ENCODE peak calls at places on chromosomes 7 and 10, in six cellular contexts. E is sigmoid colon; W is tibial artery; A is CD8-positive, alpha-beta memory T cell; M is CD4-positive, CD25-positive, alpha-beta regulatory T cell; V is WERI-Rb-1. D is an unnamed sample. For H3K27me3, the result is how much of the 10 kb centered on the place peaks cover.

GRCh38 chr10:113099431-113100298 is 149.6 kb downstream of the TCF7L2 start:
- DNase-seq in E (no peak), W (no peak), A (no peak), M (no peak), V (no peak), D (peak)

GRCh38 chr10:69403519-69403918 is 13.2 kb downstream of the TACR2 start:
- DNase-seq in E (no peak), W (no peak), A (no peak), M (no peak), V (no peak), D (no peak)

GRCh38 chr10:72173635-72174296 is 42.0 kb upstream of the ANAPC16 start:
- DNase-seq in E (no peak), W (no peak), A (no peak), M (no peak), V (peak), D (no peak)

GRCh38 chr10:113020425-113020753 is 70.3 kb downstream of the TCF7L2 start:
- DNase-seq in E (peak), W (no peak), A (no peak), M (no peak), V (no peak), D (no peak)

GRCh38 chr7:114175140-114175539 is 239.5 kb upstream of the FOXP2 start:
- DNase-seq in E (no peak), W (no peak), A (no peak), M (no peak), V (no peak), D (no peak)

GRCh38 chr7:44767134-44767911 is 18.7 kb downstream of the ZMIZ2 start:
- DNase-seq in E (peak), W (no peak), A (no peak), M (no peak), V (no peak), D (peak)

GRCh38 chr7:2575733-2576350 is 17.1 kb downstream of the IQCE start:
- DNase-seq in E (no peak), W (no peak), A (no peak), M (no peak), V (no peak), D (no peak)

GRCh38 chr7:28768577-28769147 is 189.5 kb downstream of the TRIL start:
- DNase-seq in E (no peak), W (no peak), A (no peak), M (no peak), V (no peak), D (no peak)

GRCh38 chr10:121702351-121703320 is 104.4 kb upstream of the FGFR2 start:
- DNase-seq in E (no peak), W (no peak), A (no peak), M (no peak), V (no peak), D (no peak)

GRCh38 chr10:30247704-30248103 is 101.4 kb downstream of the MTPAP start:
- DNase-seq in E (no peak), W (no peak), A (no peak), M (peak), V (no peak), D (no peak)

GRCh38 chr10:21688870-21689269 is 154.8 kb downstream of the MLLT10 start:
- DNase-seq in E (no peak), W (no peak), A (no peak), M (no peak), V (no peak), D (no peak)

GRCh38 chr10:89669985-89670384 is 24.9 kb upstream of the PANK1 start:
- DNase-seq in E (no peak), W (no peak), A (no peak), M (no peak), V (no peak), D (no peak)

GRCh38 chr10:47136866-47137265 is 163.1 kb upstream of the GDF10 start:
- DNase-seq in E (no peak), W (no peak), A (no peak), M (no peak), V (no peak), D (no peak)

GRCh38 chr7:20275637-20276036 is 55.1 kb upstream of the ITGB8 start:
- DNase-seq in E (no peak), W (no peak), A (no peak), M (no peak), V (no peak), D (no peak)

GRCh38 chr10:83764681-83765080 is 374.6 kb upstream of the GHITM start:
- DNase-seq in E (no peak), W (no peak), A (no peak), M (no peak), V (peak), D (peak)

GRCh38 chr7:20839196-20839735 is 52.6 kb upstream of the SP8 start:
- DNase-seq in E (no peak), W (no peak), A (no peak), M (no peak), V (no peak), D (no peak)

GRCh38 chr10:23157691-23158369 is 34.3 kb upstream of the PTF1A start:
- DNase-seq in E (no peak), W (no peak), A (no peak), M (peak), V (peak), D (peak)

GRCh38 chr7:101985646-101986199 is 168.3 kb downstream of the CUX1 start:
- DNase-seq in E (no peak), W (no peak), A (no peak), M (no peak), V (no peak), D (no peak)

GRCh38 chr10:61605221-61605620 is 57.5 kb upstream of the CABCOCO1 start:
- DNase-seq in E (no peak), W (no peak), A (no peak), M (no peak), V (no peak), D (no peak)

GRCh38 chr7:23275906-23276305 is 23.2 kb upstream of the MALSU1 start:
- DNase-seq in E (no peak), W (no peak), A (no peak), M (no peak), V (no peak), D (peak)

GRCh38 chr7:128153436-128153835 is 87.6 kb upstream of the LEP start:
- DNase-seq in E (no peak), W (no peak), A (no peak), M (no peak), V (no peak), D (no peak)

GRCh38 chr7:6165521-6166325 is 106.7 kb downstream of the CYTH3 start:
- DNase-seq in E (peak), W (no peak), A (no peak), M (no peak), V (no peak), D (no peak)

GRCh38 chr7:105413887-105414437 is 25.2 kb upstream of the SRPK2 start:
- DNase-seq in E (no peak), W (no peak), A (no peak), M (no peak), V (no peak), D (no peak)

GRCh38 chr10:16509996-16510395 is 11.7 kb downstream of the C1QL3 start:
- DNase-seq in E (no peak), W (no peak), A (no peak), M (no peak), V (peak), D (no peak)

GRCh38 chr7:47356261-47356660 is 225.7 kb downstream of the TNS3 start:
- DNase-seq in E (no peak), W (no peak), A (no peak), M (no peak), V (no peak), D (no peak)

GRCh38 chr10:102613761-102614160 is 30.5 kb upstream of the TRIM8 start:
- DNase-seq in E (peak), W (no peak), A (no peak), M (no peak), V (no peak), D (no peak)

GRCh38 chr7:78779788-78780187 is 673.7 kb downstream of the MAGI2 start:
- DNase-seq in E (no peak), W (no peak), A (no peak), M (no peak), V (no peak), D (no peak)

GRCh38 chr7:141960687-141961422 is 12.7 kb downstream of the TAS2R38 start:
- DNase-seq in E (no peak), W (no peak), A (no peak), M (no peak), V (no peak), D (no peak)

GRCh38 chr7:117208257-117208656 is 114.6 kb downstream of the WNT2 start:
- DNase-seq in E (no peak), W (no peak), A (no peak), M (no peak), V (no peak), D (no peak)

GRCh38 chr10:131649609-131650008 is 251.2 kb upstream of the PPP2R2D start:
- DNase-seq in E (no peak), W (no peak), A (no peak), M (no peak), V (no peak), D (no peak)

GRCh38 chr10:131650771-131651673 is 249.8 kb upstream of the PPP2R2D start:
- DNase-seq in E (no peak), W (no peak), A (no peak), M (no peak), V (no peak), D (no peak)

GRCh38 chr10:131648386-131649020 is 252.3 kb upstream of the PPP2R2D start:
- DNase-seq in E (no peak), W (no peak), A (no peak), M (no peak), V (no peak), D (no peak)

GRCh38 chr10:131651674-131652093 is 249.1 kb upstream of the PPP2R2D start:
- DNase-seq in E (no peak), W (no peak), A (no peak), M (no peak), V (no peak), D (no peak)

DNA sequence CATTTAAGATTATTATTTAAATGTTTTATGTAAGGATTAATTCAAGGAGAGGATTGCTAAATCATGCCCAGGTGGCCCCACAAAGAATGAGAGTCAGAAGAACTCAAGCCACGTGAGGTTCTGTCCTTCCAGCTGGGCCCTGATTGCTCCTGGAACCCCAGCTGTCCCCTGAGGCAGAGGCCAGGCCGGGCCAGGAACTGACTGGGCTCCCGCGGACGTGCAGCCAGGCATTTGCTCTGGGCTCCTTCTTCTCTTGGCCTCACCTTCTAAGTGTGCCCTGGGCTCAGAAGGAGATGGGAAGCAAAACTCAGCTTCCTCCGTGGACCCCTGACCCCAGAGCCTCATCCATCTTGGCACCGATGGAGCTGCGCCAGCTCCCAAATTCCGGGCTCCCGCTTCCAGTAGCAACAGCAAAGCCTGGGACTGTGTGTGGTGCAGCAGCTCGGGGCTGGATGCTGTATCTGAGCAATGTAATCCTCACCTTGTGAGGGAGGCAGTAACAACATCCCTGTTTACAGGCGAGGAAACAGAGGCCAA is 250.6 kb upstream of the PPP2R2D start:
- DNase-seq in E (no peak), W (no peak), A (no peak), M (no peak), V (peak), D (no peak)
- H3K27me3 ChIP-seq in E (under half), W (under half), A (under half), M (under half), V (under half), D (under half)

DNA sequence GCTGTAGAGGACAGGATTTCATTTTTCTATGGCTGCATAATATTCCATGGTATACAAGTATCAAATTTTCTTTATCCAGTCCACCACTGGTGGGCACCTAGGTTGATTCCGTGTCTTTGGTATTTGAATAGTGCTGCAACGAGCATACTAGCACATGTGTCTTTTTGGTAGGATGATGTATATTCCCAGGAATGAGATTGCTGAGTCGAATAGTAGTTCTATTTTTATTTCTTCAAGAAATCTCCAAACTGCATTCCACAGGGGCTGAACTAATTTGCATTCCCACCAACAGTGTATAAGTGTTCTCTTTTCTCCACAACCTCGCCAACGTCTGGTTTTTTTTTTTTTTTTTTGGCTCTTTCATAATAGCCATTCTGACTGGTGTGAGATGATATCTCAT is 550.0 kb downstream of the REEP3 start:
- DNase-seq in E (no peak), W (no peak), A (no peak), M (no peak), V (no peak), D (no peak)
- H3K27me3 ChIP-seq in E (under half), W (under half), A (under half), M (under half), V (under half), D (under half)

GRCh38 chr10:100774223-100774622 is 28.8 kb downstream of the PAX2 start:
- DNase-seq in E (peak), W (no peak), A (no peak), M (no peak), V (no peak), D (no peak)

GRCh38 chr10:100775866-100776265 is 30.5 kb downstream of the PAX2 start:
- DNase-seq in E (no peak), W (no peak), A (no peak), M (no peak), V (no peak), D (no peak)

GRCh38 chr10:100775346-100775745 is 30.0 kb downstream of the PAX2 start:
- DNase-seq in E (peak), W (no peak), A (no peak), M (no peak), V (no peak), D (no peak)

GRCh38 chr10:100776671-100777070 is 31.3 kb downstream of the PAX2 start:
- DNase-seq in E (no peak), W (no peak), A (no peak), M (no peak), V (no peak), D (no peak)

GRCh38 chr10:100774876-100775275 is 29.5 kb downstream of the PAX2 start:
- DNase-seq in E (peak), W (no peak), A (no peak), M (no peak), V (no peak), D (no peak)
- H3K27me3 ChIP-seq in E (under half), W (under half), A (under half), M (under half), V (half or more), D (under half)

GRCh38 chr10:92204238-92204637 is 86.6 kb downstream of the CPEB3 start:
- DNase-seq in E (no peak), W (no peak), A (no peak), M (no peak), V (no peak), D (peak)

GRCh38 chr10:92200564-92200963 is 90.3 kb downstream of the CPEB3 start:
- DNase-seq in E (no peak), W (no peak), A (no peak), M (no peak), V (no peak), D (no peak)
- H3K27me3 ChIP-seq in E (under half), W (under half), A (under half), M (under half), V (under half), D (under half)

DNA sequence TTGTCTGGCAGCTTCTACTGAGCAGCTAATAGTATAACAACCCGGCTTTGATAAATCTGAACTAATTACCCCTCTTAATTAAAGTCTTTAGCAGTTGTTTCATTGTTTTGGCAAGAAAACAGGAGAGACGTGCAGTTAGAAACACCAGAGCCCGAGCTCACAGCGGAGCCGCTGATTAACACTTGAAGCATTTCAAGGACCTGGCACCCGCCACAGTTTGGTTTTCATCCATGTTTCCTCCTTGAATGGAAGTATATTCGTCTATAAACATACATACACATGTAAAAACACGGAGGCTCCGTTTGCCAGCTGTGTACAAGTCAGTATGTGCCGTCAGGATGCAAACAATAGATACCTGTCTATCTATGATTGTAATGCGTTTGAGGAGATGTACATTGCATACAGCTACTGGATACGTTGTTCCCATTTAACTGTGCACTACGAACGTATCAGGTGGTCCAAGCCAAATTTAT is 3.9 kb downstream of the FEZF1 start:
- DNase-seq in E (no peak), W (no peak), A (no peak), M (no peak), V (no peak), D (no peak)
- H3K27me3 ChIP-seq in E (under half), W (under half), A (under half), M (under half), V (half or more), D (under half)

D was measured in SJCRH30.